ENCODE peak calls at places on chromosomes 16 and 17, in four cellular contexts. One of them, this sample, is unnamed. For H3K4me1, the result is how much of the 10 kb centered on the place peaks cover.

GRCh38 chr17:59038734-59039133 is 67.9 kb downstream of the TRIM37 start:
- DNase-seq in upper lobe of left lung: no peak
- DNase-seq in SK-N-SH: no peak
- DNase-seq in GM23338: no peak
- DNase-seq in this sample: no peak

GRCh38 chr16:19696312-19696711 is 21.7 kb downstream of the KNOP1 start:
- DNase-seq in upper lobe of left lung: peak
- DNase-seq in SK-N-SH: no peak
- DNase-seq in GM23338: no peak
- DNase-seq in this sample: peak

GRCh38 chr16:83837566-83837965 is 29.8 kb downstream of the HSBP1 start:
- DNase-seq in upper lobe of left lung: no peak
- DNase-seq in SK-N-SH: no peak
- DNase-seq in GM23338: no peak
- DNase-seq in this sample: peak

GRCh38 chr16:56226187-56226586 is 34.9 kb downstream of the GNAO1 start:
- DNase-seq in upper lobe of left lung: no peak
- DNase-seq in SK-N-SH: no peak
- DNase-seq in GM23338: no peak
- DNase-seq in this sample: no peak

GRCh38 chr17:80104956-80105375 is 3.6 kb downstream of the GAA start:
- DNase-seq in upper lobe of left lung: no peak
- DNase-seq in SK-N-SH: no peak
- DNase-seq in GM23338: no peak
- DNase-seq in this sample: no peak

GRCh38 chr16:24535827-24536226 is 3.5 kb upstream of the RBBP6 start:
- DNase-seq in upper lobe of left lung: no peak
- DNase-seq in SK-N-SH: no peak
- DNase-seq in GM23338: no peak
- DNase-seq in this sample: no peak

GRCh38 chr17:43745541-43745940 is 13.1 kb downstream of the SOST start:
- DNase-seq in upper lobe of left lung: no peak
- DNase-seq in SK-N-SH: no peak
- DNase-seq in GM23338: no peak
- DNase-seq in this sample: no peak

GRCh38 chr17:57707892-57708291 is 37.2 kb downstream of the CCDC182 start:
- DNase-seq in upper lobe of left lung: no peak
- DNase-seq in SK-N-SH: peak
- DNase-seq in GM23338: peak
- DNase-seq in this sample: no peak

GRCh38 chr16:19265531-19265930 is 20.0 kb upstream of the CLEC19A start:
- DNase-seq in upper lobe of left lung: no peak
- DNase-seq in SK-N-SH: no peak
- DNase-seq in GM23338: no peak
- DNase-seq in this sample: no peak

GRCh38 chr16:58448890-58449289 is 51.1 kb upstream of the NDRG4 start:
- DNase-seq in upper lobe of left lung: no peak
- DNase-seq in SK-N-SH: peak
- DNase-seq in GM23338: no peak
- DNase-seq in this sample: no peak

GRCh38 chr17:42904110-42904469 is 3.5 kb downstream of the G6PC1 start:
- DNase-seq in upper lobe of left lung: no peak
- DNase-seq in SK-N-SH: no peak
- DNase-seq in GM23338: no peak
- DNase-seq in this sample: no peak

GRCh38 chr16:9827062-9827752 is 355.0 kb downstream of the GRIN2A start:
- DNase-seq in upper lobe of left lung: no peak
- DNase-seq in SK-N-SH: no peak
- DNase-seq in GM23338: peak
- DNase-seq in this sample: no peak

GRCh38 chr17:40598928-40599627 is 33.8 kb upstream of the CCR7 start:
- DNase-seq in upper lobe of left lung: no peak
- DNase-seq in SK-N-SH: no peak
- DNase-seq in GM23338: no peak
- DNase-seq in this sample: no peak

GRCh38 chr16:71937868-71938510 is 42.7 kb downstream of the IST1 start:
- DNase-seq in upper lobe of left lung: no peak
- DNase-seq in SK-N-SH: no peak
- DNase-seq in GM23338: no peak
- DNase-seq in this sample: no peak

DNA sequence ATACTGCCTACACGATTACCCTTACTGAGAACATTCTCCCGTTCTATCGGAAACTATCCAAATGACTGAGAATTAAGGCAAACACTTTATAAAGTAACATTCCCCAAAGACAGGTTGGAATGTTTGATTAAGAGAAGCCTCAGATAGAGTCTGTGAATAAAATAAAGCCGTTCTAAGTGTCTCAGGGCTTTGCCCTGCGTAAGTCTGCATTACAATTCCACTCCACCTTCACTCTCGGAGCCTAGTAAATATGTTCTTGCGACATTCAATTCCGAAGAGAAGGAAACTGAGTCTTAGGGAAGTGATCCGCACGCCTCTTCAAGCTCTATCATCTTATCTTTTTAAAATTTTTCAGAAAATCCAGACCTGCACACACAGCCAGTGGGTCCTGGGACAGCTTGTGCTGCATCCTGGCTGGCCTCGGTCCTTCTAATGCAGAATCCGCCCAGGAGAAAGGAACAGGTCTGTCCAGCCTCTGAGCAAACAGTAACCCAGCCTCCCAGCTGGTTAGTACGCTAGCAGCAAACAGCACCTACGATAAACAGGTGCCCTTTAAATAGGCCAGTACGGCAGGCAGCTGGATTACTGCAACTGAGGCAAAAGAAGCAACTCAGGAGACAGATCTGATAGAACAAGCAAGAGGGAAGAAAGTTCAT is 254.1 kb upstream of the IRX3 start:
- DNase-seq in upper lobe of left lung: peak
- DNase-seq in SK-N-SH: no peak
- DNase-seq in GM23338: no peak
- DNase-seq in this sample: no peak
- TF ChIP-seq POLR2AphosphoS5 in upper lobe of left lung: no peak
- TF ChIP-seq POLR2AphosphoS5 in SK-N-SH: no peak
- TF ChIP-seq POLR2AphosphoS5 in GM23338: no peak
- TF ChIP-seq POLR2AphosphoS5 in this sample: no peak

GRCh38 chr16:87320510-87321227 is 3.5 kb upstream of the C16orf95 start:
- DNase-seq in upper lobe of left lung: no peak
- DNase-seq in SK-N-SH: no peak
- DNase-seq in GM23338: no peak
- DNase-seq in this sample: no peak
- H3K4me3 ChIP-seq in upper lobe of left lung: no peak
- H3K4me3 ChIP-seq in SK-N-SH: no peak
- H3K4me3 ChIP-seq in GM23338: no peak
- H3K4me3 ChIP-seq in this sample: no peak

DNA sequence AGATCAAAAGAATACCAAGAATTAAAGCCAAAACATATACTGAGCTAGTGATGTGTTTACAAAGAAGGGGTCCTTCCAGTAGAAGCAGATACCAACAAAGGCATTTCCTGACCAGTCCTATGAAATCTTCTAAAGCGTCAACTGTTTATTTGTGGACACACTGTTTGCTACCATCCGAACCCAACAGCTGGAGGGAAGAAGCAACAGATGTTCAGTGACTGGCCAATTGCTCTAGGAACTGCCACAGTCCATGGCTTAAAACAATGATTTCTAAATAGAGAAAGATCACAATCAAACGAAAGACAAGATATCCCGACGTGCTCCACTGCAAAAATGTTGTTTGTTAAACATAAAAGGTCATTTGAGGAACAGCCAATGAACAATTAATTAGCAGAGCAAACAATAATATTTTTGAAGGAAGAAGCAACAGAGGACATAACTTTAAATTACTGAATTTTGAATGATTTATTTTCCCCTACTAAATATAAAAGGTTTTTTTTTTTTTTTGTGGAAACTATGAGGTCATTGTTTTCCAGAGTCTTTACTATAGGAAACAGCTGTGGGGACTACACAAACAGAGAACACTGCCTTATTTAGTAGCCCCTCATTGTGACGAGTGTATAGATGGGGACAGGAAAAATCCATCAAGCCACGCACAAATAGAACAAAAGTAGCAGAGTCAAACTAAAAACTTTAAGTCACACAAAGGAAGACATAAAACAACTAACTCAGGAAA is 17.2 kb downstream of the USP31 start:
- DNase-seq in upper lobe of left lung: no peak
- DNase-seq in SK-N-SH: no peak
- DNase-seq in GM23338: no peak
- DNase-seq in this sample: no peak
- H3K4me1 ChIP-seq in upper lobe of left lung: under half
- H3K4me1 ChIP-seq in SK-N-SH: under half
- H3K4me1 ChIP-seq in GM23338: under half
- H3K4me1 ChIP-seq in this sample: half or more

GRCh38 chr17:82295472-82295814 is 21.9 kb upstream of the CSNK1D start:
- DNase-seq in upper lobe of left lung: no peak
- DNase-seq in SK-N-SH: no peak
- DNase-seq in GM23338: no peak
- DNase-seq in this sample: no peak

GRCh38 chr17:82291582-82292250 is 18.2 kb upstream of the CSNK1D start:
- DNase-seq in upper lobe of left lung: no peak
- DNase-seq in SK-N-SH: no peak
- DNase-seq in GM23338: no peak
- DNase-seq in this sample: no peak

GRCh38 chr17:82296511-82297279 is 20.7 kb downstream of the CD7 start:
- DNase-seq in upper lobe of left lung: no peak
- DNase-seq in SK-N-SH: no peak
- DNase-seq in GM23338: no peak
- DNase-seq in this sample: no peak

GRCh38 chr17:82292251-82293154 is 19.0 kb upstream of the CSNK1D start:
- DNase-seq in upper lobe of left lung: peak
- DNase-seq in SK-N-SH: peak
- DNase-seq in GM23338: peak
- DNase-seq in this sample: peak

GRCh38 chr17:82294086-82294773 is 20.7 kb upstream of the CSNK1D start:
- DNase-seq in upper lobe of left lung: no peak
- DNase-seq in SK-N-SH: no peak
- DNase-seq in GM23338: no peak
- DNase-seq in this sample: no peak
- TF ChIP-seq POLR2AphosphoS5 in upper lobe of left lung: no peak
- TF ChIP-seq POLR2AphosphoS5 in SK-N-SH: no peak
- TF ChIP-seq POLR2AphosphoS5 in GM23338: peak
- TF ChIP-seq POLR2AphosphoS5 in this sample: no peak